ENCODE peak calls at places on chromosomes 2 and 18, in ten cellular contexts. X is fibroblast of lung, J is pancreas, B is body of pancreas, K is astrocyte, A is right cardiac atrium, G is thoracic aorta, S is heart right ventricle, V is left ventricle myocardium inferior, Q is left lung. H is an unnamed sample. For H3K27me3, the result is how much of the 10 kb centered on the place peaks cover.

GRCh38 chr2:239934571-239935171 is 90.5 kb downstream of the NDUFA10 start:
- DNase-seq in X (peak), J (peak), B (peak), K (no peak), A (peak), G (no peak), S (peak), V (peak), Q (peak), H (peak)

GRCh38 chr2:235521844-235522243 is 28.0 kb downstream of the AGAP1 start:
- DNase-seq in X (peak), J (no peak), B (no peak), K (no peak), A (no peak), G (no peak), S (no peak), V (no peak), Q (no peak), H (no peak)

GRCh38 chr2:9655441-9656269 is 24.9 kb upstream of the YWHAQ start:
- DNase-seq in X (peak), J (no peak), B (no peak), K (peak), A (no peak), G (no peak), S (no peak), V (no peak), Q (no peak), H (peak)

GRCh38 chr2:212901604-212902275 is 249.7 kb downstream of the IKZF2 start:
- DNase-seq in X (no peak), J (no peak), B (no peak), K (no peak), A (no peak), G (no peak), S (no peak), V (no peak), Q (no peak), H (no peak)

GRCh38 chr2:127196549-127196948 is 23.6 kb downstream of the CYP27C1 start:
- DNase-seq in X (no peak), J (no peak), B (no peak), K (no peak), A (no peak), G (no peak), S (no peak), V (no peak), Q (no peak), H (no peak)

GRCh38 chr2:197972587-197972986 is 168.2 kb downstream of the PLCL1 start:
- DNase-seq in X (no peak), J (no peak), B (no peak), K (no peak), A (no peak), G (no peak), S (no peak), V (no peak), Q (no peak), H (no peak)

GRCh38 chr2:230052299-230052698 is 16.4 kb downstream of the SLC16A14 start:
- DNase-seq in X (no peak), J (no peak), B (no peak), K (no peak), A (no peak), G (no peak), S (no peak), V (no peak), Q (no peak), H (no peak)

GRCh38 chr18:27750014-27750413 is 426.9 kb downstream of the CDH2 start:
- DNase-seq in X (peak), J (no peak), B (peak), K (peak), A (no peak), G (no peak), S (peak), V (no peak), Q (no peak), H (no peak)

GRCh38 chr2:237889016-237889415 is 29.6 kb downstream of the RAMP1 start:
- DNase-seq in X (no peak), J (no peak), B (no peak), K (no peak), A (no peak), G (no peak), S (no peak), V (no peak), Q (no peak), H (no peak)

DNA sequence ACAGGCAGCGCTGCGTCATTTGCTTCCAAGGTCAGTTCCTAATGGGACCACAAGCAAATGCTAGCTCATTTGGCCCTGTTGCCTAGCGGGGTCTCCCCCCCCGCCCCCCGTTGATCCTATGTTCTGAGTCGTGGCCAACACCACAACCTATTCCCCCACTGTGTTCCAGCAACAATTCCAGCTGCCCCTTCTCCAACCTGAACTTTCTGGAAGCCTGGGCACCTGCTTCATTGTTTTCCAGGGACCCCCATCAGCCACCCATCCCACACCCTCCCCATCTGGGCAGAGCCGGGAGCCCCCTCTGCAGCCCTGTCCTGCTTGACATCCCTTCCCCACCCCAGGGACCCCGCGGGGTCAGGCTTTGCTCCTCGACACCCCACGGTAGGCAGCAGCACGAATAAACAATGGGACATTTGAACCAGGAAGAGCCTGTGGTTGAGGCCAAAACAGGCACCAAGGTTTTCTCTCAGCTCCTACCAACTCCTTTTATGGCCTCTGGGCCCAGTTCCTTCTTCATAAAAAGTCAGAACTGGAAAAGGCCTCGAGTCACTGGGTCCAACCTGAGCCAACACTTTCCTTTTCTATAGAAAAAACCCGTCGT is 20.5 kb downstream of the TEX44 start:
- DNase-seq in X (no peak), J (peak), B (no peak), K (no peak), A (peak), G (no peak), S (peak), V (peak), Q (peak), H (no peak)
- H3K4me3 ChIP-seq in X (no peak), J (no peak), B (no peak), K (no peak), A (no peak), G (peak), S (no peak), V (peak), Q (no peak), H (peak)

GRCh38 chr2:111118455-111119003 is 2.2 kb upstream of the BCL2L11 start:
- DNase-seq in X (no peak), J (peak), B (no peak), K (no peak), A (peak), G (no peak), S (peak), V (peak), Q (peak), H (no peak)
- H3K27me3 ChIP-seq in X (under half), J (under half), B (under half), K (under half), A (under half), G (under half), S (under half), V (half or more), Q (under half), H (under half)

DNA sequence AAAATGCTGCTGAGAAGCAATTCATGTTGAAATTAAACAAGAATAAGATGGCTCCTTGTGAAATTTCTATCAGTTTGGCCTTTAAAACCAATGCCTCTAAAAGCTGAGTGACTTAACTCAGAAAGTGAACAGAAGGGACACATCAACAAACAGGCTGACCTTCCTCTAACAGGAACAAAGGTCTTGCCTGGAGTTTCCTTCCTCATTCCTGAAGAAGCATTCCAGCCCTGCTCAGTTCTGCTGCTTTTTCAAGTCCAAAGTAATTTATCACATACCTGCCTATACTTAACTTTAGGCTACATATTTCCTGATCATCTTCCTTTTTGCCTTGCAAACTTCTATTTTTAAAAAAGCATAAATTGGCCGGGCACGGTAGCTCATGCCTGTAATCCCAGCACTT is 14.1 kb downstream of the PTRHD1 start:
- DNase-seq in X (no peak), J (no peak), B (no peak), K (no peak), A (no peak), G (no peak), S (no peak), V (no peak), Q (no peak), H (no peak)
- H3K4me3 ChIP-seq in X (no peak), J (no peak), B (no peak), K (no peak), A (no peak), G (no peak), S (no peak), V (no peak), Q (no peak), H (no peak)

DNA sequence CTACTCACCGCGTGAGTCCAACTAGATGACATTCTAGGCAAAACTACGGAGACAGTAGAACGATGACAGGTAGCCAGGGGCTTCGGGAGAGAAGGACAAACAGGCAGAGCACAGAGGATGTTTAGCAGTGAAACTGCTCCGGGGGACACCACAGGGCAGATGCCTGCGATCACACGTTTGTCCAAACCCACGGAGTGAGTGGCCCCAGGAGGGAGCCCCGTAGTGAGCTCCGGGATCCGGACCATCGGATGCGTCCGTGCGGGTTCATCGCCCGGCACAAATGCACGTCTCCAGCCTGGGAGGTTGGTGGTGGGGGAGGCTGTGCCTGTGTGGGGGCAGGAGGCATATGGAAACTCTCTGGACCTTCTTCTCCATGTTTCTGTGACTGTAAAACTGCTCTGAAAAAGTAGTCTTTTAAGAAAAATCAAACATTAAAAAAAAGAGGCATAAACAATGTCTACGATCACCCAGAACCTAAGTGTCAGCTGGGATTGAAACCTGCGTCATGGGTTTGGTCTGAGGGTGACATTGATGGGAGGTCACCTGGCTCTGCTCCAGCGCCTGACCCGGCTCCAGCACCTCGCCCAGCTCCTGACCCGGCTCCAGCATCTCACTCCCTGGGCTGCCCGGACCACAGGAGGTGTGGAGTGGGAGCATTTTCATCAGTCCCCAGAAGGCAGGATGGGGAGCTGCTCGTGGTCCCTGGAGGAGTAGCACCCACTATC is 83.0 kb upstream of the CTDP1 start:
- DNase-seq in X (no peak), J (peak), B (no peak), K (no peak), A (no peak), G (no peak), S (no peak), V (no peak), Q (peak), H (no peak)
- H3K27me3 ChIP-seq in X (under half), J (under half), B (under half), K (under half), A (under half), G (under half), S (under half), V (half or more), Q (under half), H (under half)

GRCh38 chr2:241545523-241546473 is 12.7 kb upstream of the BOK start:
- DNase-seq in X (no peak), J (peak), B (no peak), K (no peak), A (no peak), G (no peak), S (no peak), V (no peak), Q (peak), H (no peak)
- H3K4me3 ChIP-seq in X (peak), J (no peak), B (no peak), K (no peak), A (no peak), G (no peak), S (no peak), V (no peak), Q (no peak), H (no peak)

GRCh38 chr2:219023045-219023605 is 18.2 kb downstream of the CFAP65 start:
- DNase-seq in X (no peak), J (no peak), B (no peak), K (no peak), A (no peak), G (no peak), S (no peak), V (no peak), Q (no peak), H (no peak)

GRCh38 chr2:219022616-219023015 is 18.7 kb downstream of the CFAP65 start:
- DNase-seq in X (no peak), J (no peak), B (no peak), K (no peak), A (no peak), G (no peak), S (no peak), V (no peak), Q (no peak), H (no peak)

GRCh38 chr2:219022041-219022440 is 19.3 kb downstream of the CFAP65 start:
- DNase-seq in X (no peak), J (no peak), B (no peak), K (no peak), A (no peak), G (no peak), S (no peak), V (no peak), Q (no peak), H (no peak)

GRCh38 chr2:219020604-219021365 is 20.5 kb downstream of the CFAP65 start:
- DNase-seq in X (no peak), J (no peak), B (no peak), K (no peak), A (no peak), G (no peak), S (no peak), V (no peak), Q (no peak), H (no peak)

DNA sequence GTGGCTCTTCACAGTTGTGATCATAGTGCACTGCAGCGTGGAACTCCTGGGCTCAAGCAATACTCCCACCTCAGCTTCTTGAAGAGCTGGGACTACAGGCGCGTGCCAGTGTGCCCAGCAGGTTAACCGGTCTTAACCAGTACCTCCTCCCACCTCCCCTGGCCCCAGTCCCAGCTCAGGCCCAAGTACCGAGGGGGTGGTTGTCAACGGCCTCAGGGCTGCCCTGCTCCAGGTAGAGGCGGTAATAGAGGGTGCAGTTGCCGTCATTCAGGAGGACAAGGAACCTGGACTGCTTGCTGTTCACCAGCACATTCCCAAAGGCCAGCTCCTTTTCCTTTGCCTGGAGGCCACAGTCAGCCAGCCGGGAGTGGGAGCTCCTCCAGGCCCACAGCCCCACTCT is 19.7 kb downstream of the CFAP65 start:
- DNase-seq in X (no peak), J (no peak), B (no peak), K (no peak), A (no peak), G (no peak), S (no peak), V (no peak), Q (no peak), H (no peak)
- H3K27me3 ChIP-seq in X (under half), J (under half), B (under half), K (under half), A (under half), G (under half), S (under half), V (half or more), Q (under half), H (under half)